ENCODE peak calls at places on chromosomes 3 and 15, in seven cellular contexts. X is epithelial cell of esophagus, V is T1000, M is astrocyte of the spinal cord, P is head of caudate nucleus, H is PC-3, Z is colonic mucosa. A is an unnamed sample.

GRCh38 chr3:105965384-105965783 is 96.6 kb upstream of the CBLB start:
- DNase-seq in X (no peak), V (no peak), M (peak; percentile 72), P (no peak), H (no peak), Z (no peak), A (no peak)

GRCh38 chr15:65509321-65509720 is 8.2 kb downstream of the DPP8 start:
- DNase-seq in X (no peak), V (no peak), M (no peak), P (no peak), H (no peak), Z (no peak), A (no peak)

GRCh38 chr3:83514130-83514914 is 1444.5 kb upstream of the CADM2 start:
- DNase-seq in X (peak; percentile 37), V (peak; percentile 61), M (peak; percentile 49), P (no peak), H (peak; percentile 93), Z (no peak), A (no peak)

GRCh38 chr3:79006077-79006476 is 761.7 kb downstream of the ROBO1 start:
- DNase-seq in X (no peak), V (no peak), M (no peak), P (no peak), H (no peak), Z (no peak), A (no peak)

GRCh38 chr3:193833592-193833991 is 240.6 kb downstream of the OPA1 start:
- DNase-seq in X (no peak), V (no peak), M (no peak), P (no peak), H (no peak), Z (no peak), A (no peak)

GRCh38 chr3:127846576-127846975 is 24.3 kb upstream of the MGLL start:
- DNase-seq in X (no peak), V (no peak), M (no peak), P (no peak), H (no peak), Z (no peak), A (no peak)

GRCh38 chr3:101676765-101677435 is at the start of gene ZBTB11:
- DNase-seq in X (peak; percentile 100), V (no peak), M (peak; percentile 100), P (peak; percentile 100), H (peak; percentile 100), Z (peak; percentile 100), A (peak; percentile 100)

GRCh38 chr3:129344540-129345220 is 66.0 kb downstream of the HMCES start:
- DNase-seq in X (no peak), V (no peak), M (no peak), P (no peak), H (no peak), Z (no peak), A (no peak)

GRCh38 chr3:194879991-194880939 is 194.6 kb downstream of the FAM43A start:
- DNase-seq in X (no peak), V (no peak), M (peak; percentile 59), P (peak; percentile 40), H (peak; percentile 11), Z (no peak), A (peak; percentile 77)

GRCh38 chr15:64883997-64884511 is 27.6 kb upstream of the ANKDD1A start:
- DNase-seq in X (peak; percentile 91), V (peak; percentile 83), M (peak; percentile 71), P (peak; percentile 75), H (peak; percentile 56), Z (peak; percentile 57), A (peak; percentile 47)

GRCh38 chr3:138560501-138560900 is 33.6 kb downstream of the CEP70 start:
- DNase-seq in X (no peak), V (no peak), M (no peak), P (no peak), H (no peak), Z (no peak), A (no peak)

GRCh38 chr3:172656602-172657001 is 54.3 kb downstream of the NCEH1 start:
- DNase-seq in X (no peak), V (no peak), M (no peak), P (no peak), H (no peak), Z (no peak), A (no peak)

GRCh38 chr3:15148614-15149013 is 49.7 kb upstream of the RBSN start:
- DNase-seq in X (peak; percentile 25), V (no peak), M (no peak), P (no peak), H (peak; percentile 29), Z (no peak), A (no peak)

GRCh38 chr3:48467110-48467454 is 20.5 kb downstream of the ATRIP start:
- DNase-seq in X (no peak), V (no peak), M (no peak), P (no peak), H (no peak), Z (no peak), A (no peak)

GRCh38 chr15:74175271-74176191 is 2.0 kb downstream of the ISLR start:
- DNase-seq in X (no peak), V (no peak), M (no peak), P (no peak), H (no peak), Z (no peak), A (no peak)

GRCh38 chr15:31265090-31265870 is 61.4 kb upstream of the KLF13 start:
- DNase-seq in X (no peak), V (no peak), M (no peak), P (peak; percentile 22), H (no peak), Z (peak; percentile 80), A (peak; percentile 31)

A was measured in stomach.